ENCODE peak calls at places on chromosomes 11 and 22, in five cellular contexts. L is suprapubic skin, X is cardiac fibroblast, R is GM12865, J is right atrium auricular region. O is an unnamed sample.

GRCh38 chr11:78131956-78132355 is 7.5 kb downstream of the ALG8 start:
- DNase-seq in L (no peak), X (peak), J (no peak), R (no peak), O (no peak)

GRCh38 chr11:129239207-129239606 is 47.1 kb upstream of the ARHGAP32 start:
- DNase-seq in J (no peak), L (no peak), X (no peak), R (no peak), O (no peak)

GRCh38 chr11:122663764-122664163 is 8.2 kb downstream of the UBASH3B start:
- DNase-seq in J (no peak), X (no peak), L (no peak), R (no peak), O (peak)

GRCh38 chr11:69052343-69053168 is 3.8 kb downstream of the TPCN2 start:
- DNase-seq in L (no peak), J (no peak), R (peak), X (no peak), O (no peak)

GRCh38 chr11:126809514-126810289 is 190.9 kb downstream of the KIRREL3 start:
- DNase-seq in R (no peak), J (no peak), X (no peak), L (no peak), O (no peak)

GRCh38 chr22:45462034-45462655 is 40.5 kb upstream of the FBLN1 start:
- DNase-seq in X (no peak), R (peak), J (no peak), L (no peak), O (no peak)

GRCh38 chr11:120056301-120057027 is 81.4 kb downstream of the TRIM29 start:
- DNase-seq in R (no peak), X (no peak), L (no peak), J (peak), O (no peak)

GRCh38 chr11:62370743-62371440 is 33.6 kb downstream of the ASRGL1 start:
- DNase-seq in R (peak), X (no peak), J (no peak), L (no peak), O (no peak)

GRCh38 chr11:126084608-126084912 is 21.9 kb upstream of the CDON start:
- DNase-seq in J (no peak), X (no peak), L (no peak), R (no peak), O (no peak)

GRCh38 chr11:104163100-104164027 is 583 bp downstream of the PDGFD start:
- DNase-seq in J (no peak), R (peak), L (no peak), X (peak), O (peak)

GRCh38 chr11:75802913-75803820 is 11.8 kb upstream of the UVRAG start:
- DNase-seq in J (peak), X (peak), L (peak), R (peak), O (peak)

GRCh38 chr11:3808846-3809623 is 675 bp downstream of the PGAP2 start:
- DNase-seq in R (peak), J (no peak), L (no peak), X (peak), O (peak)

GRCh38 chr11:64876835-64877341 is 1.5 kb downstream of the EHD1 start:
- DNase-seq in J (no peak), R (no peak), X (peak), L (no peak), O (peak)

GRCh38 chr22:17943533-17944204 is 80.7 kb downstream of the MICAL3 start:
- DNase-seq in X (no peak), J (no peak), R (no peak), L (peak), O (no peak)

GRCh38 chr11:62077136-62077535 is 46.7 kb upstream of the INCENP start:
- DNase-seq in R (no peak), J (no peak), L (no peak), X (peak), O (peak)

GRCh38 chr11:18229501-18229900 is 7.1 kb downstream of the SAA4 start:
- DNase-seq in L (no peak), X (no peak), J (no peak), R (peak), O (no peak)

GRCh38 chr11:60169264-60169915 is 13.5 kb downstream of the MS4A6A start:
- DNase-seq in L (no peak), R (peak), J (no peak), X (peak), O (no peak)

GRCh38 chr11:6022954-6023353 is 7.6 kb downstream of the OR56A1 start:
- DNase-seq in J (no peak), L (no peak), X (peak), R (peak), O (peak)

GRCh38 chr11:43992138-43992537 is 49.7 kb downstream of the C11orf96 start:
- DNase-seq in X (no peak), J (no peak), L (no peak), R (no peak), O (no peak)

GRCh38 chr22:35645646-35646045 is 2.6 kb upstream of the APOL6 start:
- DNase-seq in R (no peak), J (no peak), X (no peak), L (no peak), O (no peak)

GRCh38 chr22:35638408-35638807 is 9.8 kb upstream of the APOL6 start:
- DNase-seq in X (peak), J (peak), L (peak), R (no peak), O (peak)

GRCh38 chr22:35643991-35644390 is 4.3 kb upstream of the APOL6 start:
- DNase-seq in R (no peak), L (no peak), X (no peak), J (no peak), O (no peak)

GRCh38 chr22:35641494-35642120 is 6.6 kb upstream of the APOL6 start:
- DNase-seq in J (no peak), X (no peak), R (no peak), L (no peak), O (no peak)

GRCh38 chr22:35642305-35642741 is 5.9 kb upstream of the APOL6 start:
- DNase-seq in J (no peak), L (no peak), R (no peak), X (no peak), O (peak)
- TF ChIP-seq CTCF in J (no peak), L (no peak), R (no peak), X (no peak), O (no peak)

GRCh38 chr22:24893341-24894070 is 53.0 kb downstream of the LHFPL7 start:
- DNase-seq in X (no peak), R (no peak), L (no peak), J (no peak), O (no peak)

GRCh38 chr22:24894998-24895397 is 51.5 kb downstream of the LHFPL7 start:
- DNase-seq in X (peak), L (peak), R (peak), J (peak), O (peak)

GRCh38 chr22:24894220-24894975 is 52.1 kb downstream of the LHFPL7 start:
- DNase-seq in X (peak), J (peak), R (peak), L (no peak), O (peak)
- H3K4me3 ChIP-seq in X (peak), J (peak), R (no peak), L (no peak), O (no peak)

DNA sequence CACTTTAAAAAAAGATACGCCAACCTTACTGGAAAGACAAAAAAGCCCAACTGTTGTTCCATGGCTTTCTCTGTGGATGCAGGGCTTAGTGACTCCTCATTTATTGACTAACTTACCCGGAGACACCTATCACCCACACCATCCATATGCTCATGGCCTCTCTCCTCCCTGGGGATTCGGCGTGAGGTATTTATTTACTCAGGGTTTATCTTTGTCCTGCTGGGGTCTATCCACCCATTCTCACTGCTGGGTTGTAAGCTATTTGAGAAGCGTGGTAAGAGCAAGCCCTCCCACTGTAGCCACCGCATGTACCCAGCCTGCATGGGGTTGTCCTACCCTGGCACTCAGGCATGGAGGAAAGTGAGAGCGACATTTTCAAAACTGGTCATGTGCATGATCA is 93.6 kb downstream of the NELL1 start:
- DNase-seq in R (no peak), L (no peak), J (no peak), X (no peak), O (no peak)
- TF ChIP-seq CTCF in R (no peak), L (no peak), J (no peak), X (no peak), O (no peak)

GRCh38 chr11:1547467-1548098 is 24.5 kb downstream of the DUSP8 start:
- DNase-seq in L (no peak), R (no peak), X (no peak), J (no peak), O (no peak)
- H3K4me3 ChIP-seq in L (peak), R (no peak), X (no peak), J (peak), O (no peak)

DNA sequence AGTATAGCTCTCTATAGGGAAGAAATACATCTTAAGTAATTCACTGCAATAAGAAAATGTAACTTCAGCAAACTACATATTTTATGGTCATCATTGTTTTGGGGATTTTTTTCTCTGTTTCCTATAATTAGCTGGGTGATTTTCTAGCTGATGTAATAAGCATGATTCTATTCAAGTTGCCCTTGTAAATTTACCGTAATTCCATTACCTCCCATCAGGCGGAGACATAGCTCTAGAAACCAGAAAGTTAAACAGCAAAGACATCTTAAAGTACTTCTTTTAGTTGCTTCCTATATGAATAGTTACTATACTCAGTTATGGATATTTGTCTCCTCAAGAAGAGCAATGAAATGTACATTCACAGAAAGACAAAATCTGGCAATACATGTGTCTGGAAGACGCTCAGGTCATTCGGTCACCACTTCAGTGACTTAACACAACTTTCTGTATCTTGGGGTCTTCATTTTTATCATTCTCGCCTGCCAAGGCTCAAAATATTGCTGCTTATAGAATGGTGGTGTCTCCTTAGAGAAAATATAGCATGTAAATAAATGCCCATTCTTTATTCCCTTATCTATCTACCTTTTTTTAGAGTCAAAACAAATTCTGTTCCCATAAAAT is 239.9 kb upstream of the ZC3H12C start:
- DNase-seq in L (no peak), X (peak), R (peak), J (no peak), O (peak)
- TF ChIP-seq CTCF in L (peak), X (peak), R (peak), J (peak), O (peak)

DNA sequence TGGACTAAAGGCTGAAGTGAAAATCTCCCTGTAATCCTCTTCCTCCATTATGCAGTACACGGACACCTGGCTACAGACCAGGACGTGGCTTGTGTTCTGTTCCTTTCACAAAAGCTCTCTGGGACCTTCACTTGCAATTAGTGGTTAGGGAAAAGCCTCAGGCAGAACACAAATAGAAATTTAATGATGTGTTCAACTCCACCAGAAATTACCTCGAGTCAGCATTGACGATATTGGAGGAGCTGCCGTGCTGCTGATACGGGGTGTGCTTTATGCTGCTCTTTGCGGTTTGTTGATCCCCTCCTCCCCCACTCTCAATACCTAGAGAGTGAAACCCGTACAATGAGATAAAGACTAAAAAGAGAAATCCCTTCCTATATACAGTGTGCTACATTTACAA is 48.9 kb downstream of the POLD3 start:
- DNase-seq in J (no peak), X (no peak), R (no peak), L (no peak), O (no peak)
- H3K4me3 ChIP-seq in J (no peak), X (no peak), R (no peak), L (no peak), O (no peak)

GRCh38 chr11:41306435-41306834 is 153.0 kb downstream of the LRRC4C start:
- DNase-seq in J (no peak), R (peak), X (no peak), L (no peak), O (no peak)
- TF ChIP-seq CTCF in J (no peak), R (no peak), X (no peak), L (no peak), O (no peak)

GRCh38 chr11:73566422-73566821 is 31.5 kb downstream of the FAM168A start:
- DNase-seq in J (no peak), L (no peak), R (no peak), X (peak), O (no peak)
- H3K4me3 ChIP-seq in J (no peak), L (no peak), R (no peak), X (no peak), O (no peak)

DNA sequence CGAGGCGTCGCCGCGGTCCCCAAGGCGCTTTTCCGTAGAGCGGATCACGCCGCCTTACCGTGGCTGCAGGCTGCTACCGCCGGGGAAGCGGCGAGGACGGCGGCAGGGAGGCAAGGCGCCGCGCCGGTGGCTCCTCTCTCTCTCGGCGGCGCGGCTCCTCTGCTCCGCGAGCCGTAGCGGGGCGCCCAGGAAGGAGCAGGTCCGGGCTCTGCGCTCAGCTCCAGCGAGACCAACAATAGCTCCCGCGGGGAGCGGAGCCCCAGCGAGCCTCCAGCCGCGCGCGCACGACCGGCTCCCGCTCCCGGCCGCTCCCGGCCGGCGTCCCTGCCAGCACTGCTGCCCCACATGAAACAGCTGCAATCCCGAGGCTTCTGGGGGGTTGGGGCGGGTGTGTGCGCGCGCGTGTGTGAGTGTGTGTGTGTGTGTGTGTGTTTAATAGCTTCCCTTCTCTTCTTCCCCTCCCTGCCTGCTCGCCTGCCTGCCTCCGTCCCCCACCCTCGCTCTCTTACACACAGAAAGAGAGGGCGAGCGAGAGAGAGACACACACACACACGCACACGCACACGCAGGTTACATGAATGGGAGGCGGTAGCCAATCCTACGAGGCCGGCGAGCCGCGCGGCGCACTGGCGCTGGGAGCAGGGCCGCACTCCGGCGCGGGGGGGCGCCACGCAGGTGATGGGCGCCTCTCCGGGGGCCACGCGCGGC is at the start of gene TENM4:
- DNase-seq in L (no peak), X (peak), J (no peak), R (peak), O (peak)
- TF ChIP-seq CTCF in L (peak), X (no peak), J (peak), R (no peak), O (peak)